ENCODE peak calls at places on chromosomes 11 and 22, in four cellular contexts. Z is GM20000, U is omental fat pad, H is stomach. O is an unnamed sample.

GRCh38 chr22:44479662-44480061 is 18.4 kb downstream of the RTL6 start:
- DNase-seq in H (no peak), Z (no peak), U (no peak), O (no peak)

GRCh38 chr22:39490966-39491680 is 11.0 kb upstream of the MIEF1 start:
- DNase-seq in Z (no peak), H (no peak), U (no peak), O (no peak)

GRCh38 chr11:110571286-110571685 is 141.0 kb downstream of the ARHGAP20 start:
- DNase-seq in Z (no peak), H (no peak), U (no peak), O (no peak)

GRCh38 chr11:44823006-44823405 is 96.2 kb downstream of the TSPAN18 start:
- DNase-seq in Z (no peak), U (no peak), H (no peak), O (no peak)

GRCh38 chr11:34242037-34242625 is 115.7 kb downstream of the ABTB2 start:
- DNase-seq in Z (no peak), U (no peak), H (no peak), O (no peak)

GRCh38 chr22:20606041-20606783 is 98.8 kb downstream of the MED15 start:
- DNase-seq in Z (peak; percentile 78), U (no peak), H (peak; percentile 84), O (peak; percentile 59)

GRCh38 chr22:27380826-27381225 is 420.7 kb downstream of the MN1 start:
- DNase-seq in H (no peak), U (no peak), Z (no peak), O (no peak)

GRCh38 chr11:124415356-124415923 is 9.2 kb downstream of the OR8B4 start:
- DNase-seq in H (no peak), U (no peak), Z (peak; percentile 57), O (no peak)

GRCh38 chr11:124043420-124043819 is 2.3 kb upstream of the OR10G7 start:
- DNase-seq in H (no peak), Z (no peak), U (no peak), O (no peak)

GRCh38 chr22:18112440-18112839 is 1.8 kb downstream of the TUBA8 start:
- DNase-seq in H (no peak), Z (no peak), U (no peak), O (no peak)

GRCh38 chr11:71433648-71434450 is 14.3 kb downstream of the DHCR7 start:
- DNase-seq in Z (no peak), H (peak; percentile 84), U (no peak), O (no peak)

GRCh38 chr22:31812977-31813605 is 59.3 kb downstream of the DEPDC5 start:
- DNase-seq in H (no peak), Z (no peak), U (no peak), O (no peak)

GRCh38 chr11:100927579-100927978 is 202.0 kb downstream of the PGR start:
- DNase-seq in U (no peak), Z (no peak), H (no peak), O (no peak)

GRCh38 chr11:131038597-131038996 is 122.3 kb upstream of the SNX19 start:
- DNase-seq in H (no peak), Z (peak; percentile 20), U (no peak), O (no peak)

GRCh38 chr11:17275376-17276235 is 933 bp upstream of the NUCB2 start:
- DNase-seq in Z (no peak), U (no peak), H (no peak), O (no peak)

GRCh38 chr11:62953811-62954210 is 31.0 kb downstream of the SLC22A6 start:
- DNase-seq in Z (no peak), H (peak; percentile 7), U (no peak), O (no peak)

GRCh38 chr22:50208939-50209892 is 8.4 kb downstream of the SELENOO start:
- DNase-seq in Z (no peak), H (no peak), U (no peak), O (no peak)

GRCh38 chr11:119335655-119336543 is 1.6 kb downstream of the RNF26 start:
- DNase-seq in H (no peak), Z (no peak), U (no peak), O (no peak)

GRCh38 chr11:74702383-74703007 is 28.7 kb downstream of the CHRDL2 start:
- DNase-seq in H (peak; percentile 74), Z (peak; percentile 79), U (no peak), O (peak; percentile 36)

GRCh38 chr11:65884716-65885092 is 3.6 kb downstream of the FIBP start:
- DNase-seq in U (no peak), Z (peak; percentile 84), H (peak; percentile 83), O (peak; percentile 82)

GRCh38 chr11:75840560-75840959 is 25.6 kb downstream of the UVRAG start:
- DNase-seq in H (no peak), Z (no peak), U (no peak), O (no peak)

GRCh38 chr11:1744879-1745700 is 5.3 kb downstream of the IFITM10 start:
- DNase-seq in Z (no peak), U (no peak), H (no peak), O (no peak)

GRCh38 chr11:111135101-111135500 is 110.4 kb upstream of the POU2AF2 start:
- DNase-seq in H (no peak), U (no peak), Z (no peak), O (no peak)

GRCh38 chr11:116736763-116737162 is 36.0 kb downstream of the BUD13 start:
- DNase-seq in U (no peak), Z (no peak), H (no peak), O (no peak)

GRCh38 chr11:111283945-111284481 is 14.3 kb upstream of the POU2AF3 start:
- DNase-seq in Z (peak; percentile 12), U (no peak), H (peak; percentile 67), O (no peak)

GRCh38 chr22:38075961-38076360 is 8.0 kb downstream of the SLC16A8 start:
- DNase-seq in H (no peak), Z (no peak), U (no peak), O (no peak)

GRCh38 chr11:71449596-71449995 is 1.4 kb upstream of the DHCR7 start:
- DNase-seq in H (no peak), U (no peak), Z (no peak), O (no peak)

GRCh38 chr11:69485337-69486041 is 4.0 kb downstream of the LINC01488 start:
- DNase-seq in U (no peak), Z (no peak), H (no peak), O (no peak)

GRCh38 chr22:27985323-27986275 is 66.5 kb upstream of the PITPNB start:
- DNase-seq in Z (no peak), H (peak; percentile 21), U (no peak), O (no peak)

GRCh38 chr11:57779275-57779674 is 17.7 kb downstream of the CTNND1 start:
- DNase-seq in H (peak; percentile 56), U (no peak), Z (no peak), O (no peak)

GRCh38 chr11:84714316-84714780 is 912.8 kb downstream of the DLG2 start:
- DNase-seq in H (peak; percentile 28), U (no peak), Z (peak; percentile 56), O (no peak)

GRCh38 chr11:132784441-132784840 is 747.9 kb downstream of the OPCML start:
- DNase-seq in Z (no peak), H (no peak), U (no peak), O (no peak)

GRCh38 chr11:88521354-88522310 is 184.1 kb upstream of the CTSC start:
- DNase-seq in Z (no peak), H (no peak), U (no peak), O (no peak)

GRCh38 chr11:10990637-10991036 is 132.8 kb upstream of the ZBED5 start:
- DNase-seq in U (no peak), H (no peak), Z (no peak), O (no peak)

GRCh38 chr11:95577716-95578460 is 211.7 kb downstream of the FAM76B start:
- DNase-seq in H (no peak), U (no peak), Z (no peak), O (no peak)
- TF ChIP-seq CTCF in H (no peak), U (no peak), Z (no peak), O (no peak)

DNA sequence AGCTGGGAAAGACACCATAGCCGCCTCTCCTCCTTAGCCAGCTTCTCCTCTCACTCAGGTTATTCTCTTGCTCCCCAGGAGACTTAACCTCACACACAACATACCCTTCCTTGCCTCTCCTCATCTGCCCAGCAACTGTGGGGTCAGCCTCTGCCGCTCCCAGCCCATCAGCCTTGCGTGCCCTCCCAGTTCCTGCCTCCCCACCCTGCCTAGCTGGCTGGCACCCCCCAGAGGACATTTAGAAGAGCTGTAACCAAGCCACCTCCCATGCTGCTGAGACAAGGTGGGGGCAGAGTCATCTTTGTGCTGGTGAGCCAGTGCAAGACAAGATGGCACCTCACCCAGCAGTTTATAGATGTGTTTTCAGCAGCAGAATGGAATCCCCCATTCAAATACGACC is 38.2 kb downstream of the TOM1 start:
- DNase-seq in Z (no peak), U (no peak), H (no peak), O (no peak)
- TF ChIP-seq CTCF in Z (no peak), U (no peak), H (no peak), O (no peak)

GRCh38 chr22:22031571-22031970 is 49.0 kb upstream of the TOP3B start:
- DNase-seq in Z (no peak), H (no peak), U (no peak), O (no peak)

GRCh38 chr22:22031183-22031560 is 48.6 kb upstream of the TOP3B start:
- DNase-seq in Z (no peak), H (no peak), U (no peak), O (no peak)

GRCh38 chr22:22032906-22033802 is 50.6 kb upstream of the TOP3B start:
- DNase-seq in Z (no peak), H (no peak), U (no peak), O (no peak)

GRCh38 chr22:22032099-22032905 is 49.7 kb upstream of the TOP3B start:
- DNase-seq in Z (no peak), H (no peak), U (no peak), O (no peak)

DNA sequence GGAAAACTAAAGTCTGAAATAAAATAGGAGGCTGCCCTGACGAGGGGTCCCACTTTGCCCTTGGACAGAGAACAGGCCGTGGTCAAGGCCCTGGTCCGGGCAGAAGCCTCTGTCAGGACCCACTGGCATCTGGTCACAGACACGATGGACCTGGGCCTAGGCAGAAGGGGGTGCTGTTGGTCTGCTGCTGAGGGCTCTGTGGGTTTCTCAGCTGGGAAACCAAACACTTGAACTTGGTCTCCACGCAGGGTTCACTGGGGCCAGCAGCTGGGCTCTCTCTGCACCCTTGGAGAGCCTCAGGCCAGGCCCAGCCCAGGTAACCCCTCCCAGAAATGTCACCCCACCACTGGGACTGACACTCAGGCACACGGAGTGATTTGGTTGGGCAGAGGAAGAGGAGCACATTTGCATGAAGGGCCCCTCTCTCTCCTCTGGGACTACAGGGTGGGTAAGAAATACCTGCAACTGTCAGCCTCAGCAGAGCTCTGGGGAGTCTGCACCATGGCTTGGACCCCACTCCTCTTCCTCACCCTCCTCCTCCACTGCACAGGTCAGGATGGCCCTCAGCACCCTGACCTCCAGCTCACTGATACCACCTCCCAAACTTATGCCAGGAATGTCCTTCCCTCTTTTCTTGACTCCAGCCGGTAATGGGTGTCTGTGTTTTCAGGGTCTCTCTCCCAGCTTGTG is 48.1 kb upstream of the TOP3B start:
- DNase-seq in Z (peak; percentile 71), U (no peak), H (no peak), O (no peak)
- TF ChIP-seq CTCF in Z (peak; percentile 77), U (no peak), H (no peak), O (no peak)

GRCh38 chr22:35708917-35709316 is 8.8 kb upstream of the APOL5 start:
- DNase-seq in H (no peak), U (no peak), Z (no peak), O (no peak)

GRCh38 chr22:35708453-35708852 is 9.2 kb upstream of the APOL5 start:
- DNase-seq in Z (no peak), H (no peak), U (no peak), O (no peak)

GRCh38 chr22:35717572-35717971 is at the start of gene APOL5:
- DNase-seq in U (no peak), Z (no peak), H (no peak), O (no peak)

GRCh38 chr22:35711336-35711735 is 6.3 kb upstream of the APOL5 start:
- DNase-seq in U (no peak), H (no peak), Z (no peak), O (no peak)

GRCh38 chr22:35712672-35713071 is 5.0 kb upstream of the APOL5 start:
- DNase-seq in U (no peak), H (no peak), Z (no peak), O (no peak)
- TF ChIP-seq CTCF in U (no peak), H (no peak), Z (no peak), O (no peak)